ENCODE peak calls at places on chromosome 3, in four cellular contexts. Y is H7; C is stromal cell of bone marrow; E is effector CD4-positive, alpha-beta T cell. Z is an unnamed sample.

GRCh38 chr3:139281096-139281495 is 62.7 kb upstream of the MRPS22 start:
- DNase-seq in C (peak; percentile 55), E (no peak), Y (no peak), Z (no peak)

GRCh38 chr3:47413751-47414150 is 32.9 kb downstream of the PTPN23 start:
- DNase-seq in Y (no peak), C (no peak), E (no peak), Z (no peak)

GRCh38 chr3:46845860-46846623 is 17.2 kb downstream of the MYL3 start:
- DNase-seq in E (peak; percentile 73), C (peak; percentile 53), Y (peak; percentile 97), Z (peak; percentile 72)

GRCh38 chr3:20185364-20185732 is 658 bp downstream of the SGO1 start:
- DNase-seq in E (peak; percentile 3), C (no peak), Y (peak; percentile 28), Z (peak; percentile 14)

GRCh38 chr3:41224120-41224806 is 25.0 kb downstream of the CTNNB1 start:
- DNase-seq in C (peak; percentile 88), E (no peak), Y (no peak), Z (no peak)

GRCh38 chr3:53775834-53776251 is 70.4 kb downstream of the CHDH start:
- DNase-seq in Y (no peak), C (no peak), E (no peak), Z (no peak)

GRCh38 chr3:150096700-150097587 is 126.2 kb upstream of the PFN2 start:
- DNase-seq in C (no peak), E (no peak), Y (no peak), Z (no peak)

GRCh38 chr3:5494913-5495519 is 307.5 kb downstream of the EDEM1 start:
- DNase-seq in Y (no peak), C (no peak), E (no peak), Z (no peak)

GRCh38 chr3:51703776-51704510 is 2.9 kb upstream of the GRM2 start:
- DNase-seq in Y (peak; percentile 73), C (no peak), E (no peak), Z (no peak)

Z was measured in NCI-H2029.